ENCODE peak calls at places on chromosomes 3 and 15, in four cellular contexts. One of them, this sample, is unnamed.
A peak's percentile ranks its signal among the peaks of the same experiment; 100 is the strongest.

GRCh38 chr3:177665122-177665808 is 468.0 kb upstream of the TBL1XR1 start:
- DNase-seq in IMR-90: peak; percentile 80
- DNase-seq in sigmoid colon: no peak
- DNase-seq in esophagus muscularis mucosa: no peak
- DNase-seq in this sample: no peak

GRCh38 chr15:89243046-89243690 is 611 bp upstream of the FANCI start:
- DNase-seq in IMR-90: peak; percentile 10
- DNase-seq in sigmoid colon: peak; percentile 75
- DNase-seq in esophagus muscularis mucosa: no peak
- DNase-seq in this sample: no peak

GRCh38 chr15:63896336-63897115 is 62.8 kb upstream of the HERC1 start:
- DNase-seq in IMR-90: peak; percentile 81
- DNase-seq in sigmoid colon: no peak
- DNase-seq in esophagus muscularis mucosa: no peak
- DNase-seq in this sample: no peak

GRCh38 chr3:112739252-112739945 is 98.5 kb upstream of the CCDC80 start:
- DNase-seq in IMR-90: peak; percentile 50
- DNase-seq in sigmoid colon: no peak
- DNase-seq in esophagus muscularis mucosa: no peak
- DNase-seq in this sample: no peak

GRCh38 chr3:21390856-21391255 is 360.2 kb downstream of the ZNF385D start:
- DNase-seq in IMR-90: no peak
- DNase-seq in sigmoid colon: no peak
- DNase-seq in esophagus muscularis mucosa: no peak
- DNase-seq in this sample: no peak

GRCh38 chr15:100224206-100225185 is 117.3 kb downstream of the ADAMTS17 start:
- DNase-seq in IMR-90: no peak
- DNase-seq in sigmoid colon: no peak
- DNase-seq in esophagus muscularis mucosa: no peak
- DNase-seq in this sample: no peak

GRCh38 chr3:11385908-11386307 is 113.7 kb downstream of the ATG7 start:
- DNase-seq in IMR-90: peak; percentile 89
- DNase-seq in sigmoid colon: no peak
- DNase-seq in esophagus muscularis mucosa: no peak
- DNase-seq in this sample: no peak

GRCh38 chr15:95326689-95327525 is 1003.6 kb upstream of the NR2F2 start:
- DNase-seq in IMR-90: no peak
- DNase-seq in sigmoid colon: peak; percentile 69
- DNase-seq in esophagus muscularis mucosa: no peak
- DNase-seq in this sample: no peak

GRCh38 chr3:45922950-45923590 is 20.2 kb upstream of the CXCR6 start:
- DNase-seq in IMR-90: no peak
- DNase-seq in sigmoid colon: no peak
- DNase-seq in esophagus muscularis mucosa: no peak
- DNase-seq in this sample: no peak

GRCh38 chr3:193708270-193708669 is 115.3 kb downstream of the OPA1 start:
- DNase-seq in IMR-90: no peak
- DNase-seq in sigmoid colon: no peak
- DNase-seq in esophagus muscularis mucosa: no peak
- DNase-seq in this sample: no peak

GRCh38 chr3:5841609-5842008 is 654.1 kb downstream of the EDEM1 start:
- DNase-seq in IMR-90: no peak
- DNase-seq in sigmoid colon: no peak
- DNase-seq in esophagus muscularis mucosa: no peak
- DNase-seq in this sample: no peak

GRCh38 chr3:39443530-39443929 is 23.9 kb upstream of the MOBP start:
- DNase-seq in IMR-90: no peak
- DNase-seq in sigmoid colon: no peak
- DNase-seq in esophagus muscularis mucosa: no peak
- DNase-seq in this sample: no peak

GRCh38 chr3:77038468-77038927 is 1.4 kb upstream of the ROBO2 start:
- DNase-seq in IMR-90: peak; percentile 85
- DNase-seq in sigmoid colon: peak; percentile 87
- DNase-seq in esophagus muscularis mucosa: no peak
- DNase-seq in this sample: peak; percentile 90

GRCh38 chr3:119034256-119035013 is at the start of gene IGSF11:
- DNase-seq in IMR-90: peak; percentile 20
- DNase-seq in sigmoid colon: peak; percentile 77
- DNase-seq in esophagus muscularis mucosa: no peak
- DNase-seq in this sample: peak; percentile 85

GRCh38 chr3:87227835-87228144 is 681 bp downstream of the CHMP2B start:
- DNase-seq in IMR-90: peak; percentile 1
- DNase-seq in sigmoid colon: no peak
- DNase-seq in esophagus muscularis mucosa: no peak
- DNase-seq in this sample: no peak

GRCh38 chr3:4976109-4976508 is 3.1 kb upstream of the BHLHE40 start:
- DNase-seq in IMR-90: peak; percentile 63
- DNase-seq in sigmoid colon: no peak
- DNase-seq in esophagus muscularis mucosa: no peak
- DNase-seq in this sample: no peak

GRCh38 chr3:17639257-17639656 is 103.2 kb downstream of the TBC1D5 start:
- DNase-seq in IMR-90: peak; percentile 82
- DNase-seq in sigmoid colon: no peak
- DNase-seq in esophagus muscularis mucosa: no peak
- DNase-seq in this sample: no peak

DNA sequence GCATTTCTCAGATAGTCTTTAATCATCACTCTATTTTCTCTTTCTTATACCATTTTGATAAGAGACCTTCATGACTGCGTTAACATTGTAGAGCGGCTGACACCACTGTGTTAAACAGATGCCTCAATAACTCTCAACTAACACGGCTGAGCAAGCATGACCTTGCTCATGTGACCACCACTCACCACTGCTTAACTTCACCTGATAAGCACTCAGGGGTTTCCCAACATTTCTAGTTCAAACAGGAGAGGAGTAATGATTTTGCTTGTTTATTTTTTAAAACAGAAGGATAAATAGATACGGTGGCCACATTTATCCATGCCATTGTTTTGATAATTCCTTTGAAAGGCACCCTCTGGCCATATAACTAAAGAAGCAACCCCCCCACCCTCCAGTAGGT is 37.7 kb upstream of the TMEM45A start:
- DNase-seq in IMR-90: no peak
- DNase-seq in sigmoid colon: no peak
- DNase-seq in esophagus muscularis mucosa: peak; percentile 45
- DNase-seq in this sample: no peak
- TF ChIP-seq CTCF in IMR-90: no peak
- TF ChIP-seq CTCF in sigmoid colon: no peak
- TF ChIP-seq CTCF in esophagus muscularis mucosa: no peak
- TF ChIP-seq CTCF in this sample: no peak

DNA sequence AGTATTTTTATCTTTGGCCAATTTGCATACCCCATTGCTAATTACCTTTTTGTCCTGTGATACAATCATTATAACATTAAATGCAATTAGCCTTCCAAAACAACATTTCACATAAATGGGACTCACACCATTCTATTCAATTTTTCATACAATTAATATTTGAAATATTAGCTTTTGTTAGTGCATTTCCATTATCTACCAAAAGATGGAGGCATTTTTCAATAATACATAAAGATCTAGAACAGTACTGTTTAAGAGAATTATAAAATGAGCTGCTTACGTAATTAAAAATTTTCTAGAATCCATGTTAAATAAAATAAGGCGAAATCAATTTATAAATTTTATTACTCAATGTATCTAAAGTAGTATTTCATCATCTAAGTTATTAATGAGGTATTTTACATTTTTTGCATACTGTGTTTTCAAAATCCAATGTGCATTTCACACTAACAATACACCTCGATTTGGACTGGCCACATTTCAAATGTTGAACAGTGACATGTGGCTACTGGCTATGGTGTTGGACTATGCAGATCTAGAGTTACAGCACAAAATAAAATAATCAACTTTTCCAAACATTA is 74.3 kb downstream of the TJP1 start:
- DNase-seq in IMR-90: peak; percentile 37
- DNase-seq in sigmoid colon: no peak
- DNase-seq in esophagus muscularis mucosa: no peak
- DNase-seq in this sample: no peak
- TF ChIP-seq CTCF in IMR-90: peak; percentile 50
- TF ChIP-seq CTCF in sigmoid colon: no peak
- TF ChIP-seq CTCF in esophagus muscularis mucosa: peak; percentile 50
- TF ChIP-seq CTCF in this sample: peak; percentile 68

GRCh38 chr3:161913786-161914389 is 417.3 kb downstream of the OTOL1 start:
- DNase-seq in IMR-90: peak; percentile 71
- DNase-seq in sigmoid colon: no peak
- DNase-seq in esophagus muscularis mucosa: no peak
- DNase-seq in this sample: no peak

GRCh38 chr3:161915283-161915682 is 418.7 kb downstream of the OTOL1 start:
- DNase-seq in IMR-90: no peak
- DNase-seq in sigmoid colon: no peak
- DNase-seq in esophagus muscularis mucosa: no peak
- DNase-seq in this sample: no peak

GRCh38 chr3:161920196-161920595 is 423.6 kb downstream of the OTOL1 start:
- DNase-seq in IMR-90: no peak
- DNase-seq in sigmoid colon: no peak
- DNase-seq in esophagus muscularis mucosa: no peak
- DNase-seq in this sample: no peak

GRCh38 chr3:161914703-161915102 is 418.1 kb downstream of the OTOL1 start:
- DNase-seq in IMR-90: peak; percentile 59
- DNase-seq in sigmoid colon: peak; percentile 69
- DNase-seq in esophagus muscularis mucosa: no peak
- DNase-seq in this sample: no peak
- TF ChIP-seq CTCF in IMR-90: peak; percentile 66
- TF ChIP-seq CTCF in sigmoid colon: peak; percentile 31
- TF ChIP-seq CTCF in esophagus muscularis mucosa: peak; percentile 53
- TF ChIP-seq CTCF in this sample: peak; percentile 64

GRCh38 chr3:30604566-30604965 is 1.8 kb upstream of the TGFBR2 start:
- DNase-seq in IMR-90: no peak
- DNase-seq in sigmoid colon: no peak
- DNase-seq in esophagus muscularis mucosa: no peak
- DNase-seq in this sample: no peak

GRCh38 chr3:30605706-30606300 is 598 bp upstream of the TGFBR2 start:
- DNase-seq in IMR-90: no peak
- DNase-seq in sigmoid colon: no peak
- DNase-seq in esophagus muscularis mucosa: no peak
- DNase-seq in this sample: no peak

GRCh38 chr3:30605005-30605404 is 1.4 kb upstream of the TGFBR2 start:
- DNase-seq in IMR-90: no peak
- DNase-seq in sigmoid colon: no peak
- DNase-seq in esophagus muscularis mucosa: no peak
- DNase-seq in this sample: no peak

GRCh38 chr3:30607032-30607833 is 832 bp downstream of the TGFBR2 start:
- DNase-seq in IMR-90: no peak
- DNase-seq in sigmoid colon: peak; percentile 86
- DNase-seq in esophagus muscularis mucosa: peak; percentile 95
- DNase-seq in this sample: no peak

GRCh38 chr3:30606301-30607031 is at the start of gene TGFBR2:
- DNase-seq in IMR-90: peak; percentile 99
- DNase-seq in sigmoid colon: peak; percentile 99
- DNase-seq in esophagus muscularis mucosa: peak; percentile 99
- DNase-seq in this sample: peak; percentile 96
- TF ChIP-seq CTCF in IMR-90: peak; percentile 39
- TF ChIP-seq CTCF in sigmoid colon: no peak
- TF ChIP-seq CTCF in esophagus muscularis mucosa: peak; percentile 17
- TF ChIP-seq CTCF in this sample: no peak

This sample was measured in osteocyte.